ENCODE peak calls at places on chromosomes 11 and 22, in seven cellular contexts. One of them, this sample, is unnamed.

GRCh38 chr11:109249597-109249996 is 172.4 kb upstream of the C11orf87 start:
- DNase-seq in left ventricle myocardium inferior: no peak
- DNase-seq in uterus: no peak
- DNase-seq in breast epithelium: no peak
- DNase-seq in heart left ventricle: no peak
- DNase-seq in esophagus squamous epithelium: no peak
- DNase-seq in CD4-positive, alpha-beta T cell: no peak
- DNase-seq in this sample: no peak

GRCh38 chr11:108679045-108679444 is 14.2 kb downstream of the DDX10 start:
- DNase-seq in left ventricle myocardium inferior: no peak
- DNase-seq in uterus: no peak
- DNase-seq in breast epithelium: no peak
- DNase-seq in heart left ventricle: no peak
- DNase-seq in esophagus squamous epithelium: no peak
- DNase-seq in CD4-positive, alpha-beta T cell: no peak
- DNase-seq in this sample: no peak

GRCh38 chr11:40125054-40125453 is 1334.4 kb downstream of the LRRC4C start:
- DNase-seq in left ventricle myocardium inferior: no peak
- DNase-seq in uterus: no peak
- DNase-seq in breast epithelium: no peak
- DNase-seq in heart left ventricle: no peak
- DNase-seq in esophagus squamous epithelium: no peak
- DNase-seq in CD4-positive, alpha-beta T cell: no peak
- DNase-seq in this sample: no peak

GRCh38 chr11:37026326-37026725 is 428.3 kb upstream of the RAG2 start:
- DNase-seq in left ventricle myocardium inferior: no peak
- DNase-seq in uterus: no peak
- DNase-seq in breast epithelium: no peak
- DNase-seq in heart left ventricle: no peak
- DNase-seq in esophagus squamous epithelium: no peak
- DNase-seq in CD4-positive, alpha-beta T cell: no peak
- DNase-seq in this sample: peak

GRCh38 chr11:46306296-46306853 is 28.9 kb downstream of the CREB3L1 start:
- DNase-seq in left ventricle myocardium inferior: no peak
- DNase-seq in uterus: no peak
- DNase-seq in breast epithelium: no peak
- DNase-seq in heart left ventricle: no peak
- DNase-seq in esophagus squamous epithelium: no peak
- DNase-seq in CD4-positive, alpha-beta T cell: no peak
- DNase-seq in this sample: no peak

GRCh38 chr11:94036096-94036495 is 14.9 kb downstream of the HEPHL1 start:
- DNase-seq in left ventricle myocardium inferior: no peak
- DNase-seq in uterus: no peak
- DNase-seq in breast epithelium: no peak
- DNase-seq in heart left ventricle: no peak
- DNase-seq in esophagus squamous epithelium: no peak
- DNase-seq in CD4-positive, alpha-beta T cell: no peak
- DNase-seq in this sample: no peak

GRCh38 chr11:102415252-102415916 is 37.2 kb downstream of the TMEM123 start:
- DNase-seq in left ventricle myocardium inferior: no peak
- DNase-seq in uterus: no peak
- DNase-seq in breast epithelium: no peak
- DNase-seq in heart left ventricle: no peak
- DNase-seq in esophagus squamous epithelium: no peak
- DNase-seq in CD4-positive, alpha-beta T cell: no peak
- DNase-seq in this sample: no peak

GRCh38 chr22:21948390-21948789 is 4.3 kb downstream of the PPM1F start:
- DNase-seq in left ventricle myocardium inferior: no peak
- DNase-seq in uterus: no peak
- DNase-seq in breast epithelium: no peak
- DNase-seq in heart left ventricle: no peak
- DNase-seq in esophagus squamous epithelium: no peak
- DNase-seq in CD4-positive, alpha-beta T cell: no peak
- DNase-seq in this sample: no peak

DNA sequence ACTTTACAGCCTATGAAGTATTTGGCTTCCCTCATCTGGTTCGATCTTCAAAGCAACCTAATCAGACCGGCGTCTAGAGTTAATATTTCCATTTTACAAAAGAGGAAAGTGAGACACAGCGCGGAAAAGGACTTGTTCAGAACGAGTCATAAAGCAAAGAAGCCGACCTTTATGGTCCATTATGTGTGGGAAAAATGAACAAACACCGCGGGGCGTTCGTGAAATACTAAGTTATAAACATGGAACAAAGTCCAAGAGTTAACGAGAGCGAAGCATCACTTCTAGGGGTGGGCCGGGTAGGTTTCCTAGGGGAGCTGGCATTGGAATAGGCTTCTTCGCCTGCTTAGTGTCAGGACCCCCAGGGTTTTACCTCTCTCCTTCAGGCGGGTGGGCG is 586 bp downstream of the DUSP18 start:
- DNase-seq in left ventricle myocardium inferior: no peak
- DNase-seq in uterus: no peak
- DNase-seq in breast epithelium: no peak
- DNase-seq in heart left ventricle: no peak
- DNase-seq in esophagus squamous epithelium: no peak
- DNase-seq in CD4-positive, alpha-beta T cell: no peak
- DNase-seq in this sample: no peak
- H3K27ac ChIP-seq in left ventricle myocardium inferior: peak
- H3K27ac ChIP-seq in uterus: peak
- H3K27ac ChIP-seq in breast epithelium: peak
- H3K27ac ChIP-seq in heart left ventricle: no peak
- H3K27ac ChIP-seq in esophagus squamous epithelium: peak
- H3K27ac ChIP-seq in CD4-positive, alpha-beta T cell: no peak
- H3K27ac ChIP-seq in this sample: no peak

DNA sequence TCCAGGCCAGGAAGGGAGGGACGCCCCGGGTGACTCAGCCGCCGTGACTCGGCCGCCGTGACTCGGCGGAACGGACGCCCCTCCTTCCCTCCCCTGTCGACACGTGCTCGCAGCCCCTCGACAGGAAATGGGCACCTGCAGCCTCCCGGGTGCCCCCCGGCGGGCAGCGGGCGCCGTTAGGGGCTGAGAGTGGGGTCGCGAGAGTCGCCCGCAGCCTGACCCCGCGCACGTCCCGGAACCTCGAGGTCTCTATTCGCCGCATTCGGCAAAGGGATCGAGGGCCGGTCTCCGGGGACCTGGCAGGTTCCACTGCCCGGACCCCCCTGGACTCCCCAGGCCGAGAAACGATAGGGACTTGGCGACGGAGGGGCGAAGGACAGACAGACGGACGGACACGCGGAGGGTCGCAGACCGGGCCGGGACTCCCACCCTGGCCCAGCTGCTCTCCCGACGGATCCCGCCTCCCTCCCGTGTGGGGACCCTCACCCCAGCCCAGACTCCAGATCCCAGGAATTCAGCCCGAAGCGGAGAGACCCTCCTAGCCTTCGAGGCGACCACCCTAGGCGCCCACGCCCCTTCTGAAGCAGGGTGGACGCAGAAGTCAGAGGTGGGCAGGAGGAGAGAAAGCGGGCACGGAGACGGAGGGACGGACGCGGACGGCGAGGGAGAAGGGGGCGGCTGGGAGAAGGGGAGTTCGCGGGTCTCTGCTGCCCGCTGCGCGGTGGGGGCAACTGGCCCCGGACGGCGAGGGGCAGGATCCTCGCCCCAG is 648 bp downstream of the FOSL1 start:
- DNase-seq in left ventricle myocardium inferior: peak
- DNase-seq in uterus: peak
- DNase-seq in breast epithelium: no peak
- DNase-seq in heart left ventricle: peak
- DNase-seq in esophagus squamous epithelium: no peak
- DNase-seq in CD4-positive, alpha-beta T cell: peak
- DNase-seq in this sample: no peak
- H3K27ac ChIP-seq in left ventricle myocardium inferior: peak
- H3K27ac ChIP-seq in uterus: no peak
- H3K27ac ChIP-seq in breast epithelium: peak
- H3K27ac ChIP-seq in heart left ventricle: no peak
- H3K27ac ChIP-seq in esophagus squamous epithelium: peak
- H3K27ac ChIP-seq in CD4-positive, alpha-beta T cell: no peak
- H3K27ac ChIP-seq in this sample: no peak

GRCh38 chr11:132075447-132075846 is 705.0 kb downstream of the NTM start:
- DNase-seq in left ventricle myocardium inferior: no peak
- DNase-seq in uterus: no peak
- DNase-seq in breast epithelium: no peak
- DNase-seq in heart left ventricle: no peak
- DNase-seq in esophagus squamous epithelium: no peak
- DNase-seq in CD4-positive, alpha-beta T cell: no peak
- DNase-seq in this sample: no peak

GRCh38 chr11:132073787-132074186 is 703.4 kb downstream of the NTM start:
- DNase-seq in left ventricle myocardium inferior: no peak
- DNase-seq in uterus: no peak
- DNase-seq in breast epithelium: no peak
- DNase-seq in heart left ventricle: no peak
- DNase-seq in esophagus squamous epithelium: no peak
- DNase-seq in CD4-positive, alpha-beta T cell: no peak
- DNase-seq in this sample: no peak

GRCh38 chr11:132068556-132068955 is 698.1 kb downstream of the NTM start:
- DNase-seq in left ventricle myocardium inferior: no peak
- DNase-seq in uterus: no peak
- DNase-seq in breast epithelium: no peak
- DNase-seq in heart left ventricle: no peak
- DNase-seq in esophagus squamous epithelium: no peak
- DNase-seq in CD4-positive, alpha-beta T cell: no peak
- DNase-seq in this sample: no peak

GRCh38 chr11:132072880-132073213 is 702.4 kb downstream of the NTM start:
- DNase-seq in left ventricle myocardium inferior: no peak
- DNase-seq in uterus: no peak
- DNase-seq in breast epithelium: no peak
- DNase-seq in heart left ventricle: no peak
- DNase-seq in esophagus squamous epithelium: no peak
- DNase-seq in CD4-positive, alpha-beta T cell: no peak
- DNase-seq in this sample: no peak

GRCh38 chr11:132072044-132072879 is 701.8 kb downstream of the NTM start:
- DNase-seq in left ventricle myocardium inferior: no peak
- DNase-seq in uterus: no peak
- DNase-seq in breast epithelium: no peak
- DNase-seq in heart left ventricle: no peak
- DNase-seq in esophagus squamous epithelium: no peak
- DNase-seq in CD4-positive, alpha-beta T cell: no peak
- DNase-seq in this sample: no peak
- H3K27ac ChIP-seq in left ventricle myocardium inferior: peak
- H3K27ac ChIP-seq in uterus: no peak
- H3K27ac ChIP-seq in breast epithelium: no peak
- H3K27ac ChIP-seq in heart left ventricle: no peak
- H3K27ac ChIP-seq in esophagus squamous epithelium: peak
- H3K27ac ChIP-seq in CD4-positive, alpha-beta T cell: no peak
- H3K27ac ChIP-seq in this sample: no peak

DNA sequence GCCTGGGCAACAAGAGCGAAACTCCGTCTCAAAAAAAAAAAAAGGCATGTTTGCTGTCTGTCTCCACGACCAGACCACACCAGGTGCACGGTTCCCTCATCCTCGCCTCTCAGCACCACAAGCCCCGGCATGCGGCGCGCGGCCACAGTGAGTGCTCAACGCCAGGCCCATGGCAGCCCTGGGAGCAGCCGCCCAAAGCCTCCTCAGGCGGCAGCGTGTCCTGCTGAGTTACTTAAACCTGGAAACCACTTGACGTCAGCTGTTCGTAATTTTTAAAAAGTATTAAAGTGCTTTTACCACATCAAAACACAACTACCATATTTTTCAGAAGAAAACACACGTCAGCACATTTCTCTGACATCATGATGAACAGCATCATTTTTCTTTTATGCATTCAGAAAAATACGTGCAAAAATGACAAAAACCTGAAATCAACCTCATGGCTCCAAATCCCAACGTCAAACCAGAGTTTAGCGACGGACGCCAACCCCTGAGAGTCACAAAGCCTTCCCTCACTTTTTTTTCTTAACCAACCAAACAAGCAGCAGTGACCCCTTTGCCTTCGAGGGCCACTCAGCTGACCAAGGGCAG is 2.1 kb downstream of the DEAF1 start:
- DNase-seq in left ventricle myocardium inferior: no peak
- DNase-seq in uterus: no peak
- DNase-seq in breast epithelium: no peak
- DNase-seq in heart left ventricle: no peak
- DNase-seq in esophagus squamous epithelium: no peak
- DNase-seq in CD4-positive, alpha-beta T cell: peak
- DNase-seq in this sample: no peak
- H3K27ac ChIP-seq in left ventricle myocardium inferior: peak
- H3K27ac ChIP-seq in uterus: peak
- H3K27ac ChIP-seq in breast epithelium: peak
- H3K27ac ChIP-seq in heart left ventricle: no peak
- H3K27ac ChIP-seq in esophagus squamous epithelium: peak
- H3K27ac ChIP-seq in CD4-positive, alpha-beta T cell: peak
- H3K27ac ChIP-seq in this sample: no peak

This sample was measured in iPS DF 6.9.